ENCODE peak calls at places on chromosomes 12 and 14, in eight cellular contexts. G is fibroblast of pulmonary artery, Q is mesendoderm, R is iPS DF 19.7, D is astrocyte of the cerebellum, I is HepG2, B is vagina, X is EH. P is an unnamed sample.

GRCh38 chr14:24065408-24065807 is 6.0 kb upstream of the CPNE6 start:
- DNase-seq in G (no peak), I (no peak), D (no peak), Q (no peak), X (no peak), B (no peak), R (no peak), P (no peak)

GRCh38 chr12:109387425-109388166 is 39.9 kb downstream of the MYO1H start:
- DNase-seq in X (peak; percentile 50), D (no peak), I (peak; percentile 73), B (no peak), R (no peak), Q (peak; percentile 56), G (peak; percentile 50), P (no peak)

GRCh38 chr12:55996715-55997534 is at the start of gene SUOX:
- DNase-seq in R (peak; percentile 91), X (peak; percentile 98), D (peak; percentile 92), B (peak; percentile 99), I (peak; percentile 98), G (peak; percentile 98), Q (peak; percentile 99), P (peak; percentile 98)

GRCh38 chr12:2406903-2407302 is 354.1 kb downstream of the CACNA1C start:
- DNase-seq in G (no peak), X (no peak), D (no peak), I (no peak), R (no peak), B (no peak), Q (no peak), P (no peak)

GRCh38 chr12:81043979-81044740 is 33.7 kb upstream of the ACSS3 start:
- DNase-seq in G (no peak), D (no peak), X (no peak), B (no peak), R (no peak), I (no peak), Q (no peak), P (no peak)

GRCh38 chr12:52093346-52093745 is 13.8 kb downstream of the SMIM41 start:
- DNase-seq in G (no peak), I (no peak), X (no peak), Q (no peak), B (no peak), D (no peak), R (no peak), P (no peak)

GRCh38 chr12:45138609-45139008 is 77.3 kb upstream of the ANO6 start:
- DNase-seq in R (no peak), D (no peak), X (no peak), G (no peak), I (no peak), B (no peak), Q (no peak), P (no peak)

GRCh38 chr14:53529519-53529918 is 376.4 kb upstream of the DDHD1 start:
- DNase-seq in Q (no peak), X (peak; percentile 29), I (peak; percentile 21), D (no peak), R (no peak), G (no peak), B (no peak), P (no peak)

GRCh38 chr12:66603458-66603857 is 75.4 kb downstream of the GRIP1 start:
- DNase-seq in X (no peak), B (no peak), R (no peak), D (no peak), G (no peak), I (no peak), Q (no peak), P (no peak)

GRCh38 chr14:85793533-85793932 is 263.6 kb downstream of the FLRT2 start:
- DNase-seq in X (no peak), Q (no peak), R (no peak), G (no peak), B (no peak), D (no peak), I (no peak), P (no peak)

GRCh38 chr12:120224304-120225199 is 23.6 kb upstream of the RPLP0 start:
- DNase-seq in X (no peak), R (no peak), I (no peak), D (no peak), B (no peak), Q (no peak), G (no peak), P (no peak)

GRCh38 chr12:93883436-93884154 is 206.4 kb downstream of the CRADD start:
- DNase-seq in I (no peak), B (no peak), Q (no peak), D (no peak), G (peak; percentile 82), R (no peak), X (peak; percentile 97), P (no peak)

GRCh38 chr12:7609051-7609450 is 56.7 kb downstream of the APOBEC1 start:
- DNase-seq in B (no peak), G (no peak), X (no peak), R (no peak), D (no peak), I (no peak), Q (no peak), P (no peak)

GRCh38 chr14:104676694-104677505 is 12.5 kb upstream of the INF2 start:
- DNase-seq in X (no peak), R (no peak), B (no peak), D (no peak), I (peak; percentile 55), G (no peak), Q (peak; percentile 80), P (no peak)

GRCh38 chr12:56374726-56375597 is 12.3 kb upstream of the APOF start:
- DNase-seq in X (peak; percentile 24), G (no peak), Q (no peak), R (no peak), I (peak; percentile 62), D (no peak), B (no peak), P (no peak)

GRCh38 chr12:88529531-88530488 is 50.5 kb downstream of the KITLG start:
- DNase-seq in D (peak; percentile 11), B (no peak), X (no peak), Q (peak; percentile 26), I (no peak), R (no peak), G (no peak), P (no peak)

P was measured in occipital lobe.